ENCODE peak calls at places on chromosomes 7 and 10, in eight cellular contexts. R is HCT116, Q is ovary, K is fibroblast of villous mesenchyme, B is AG04449, O is suprapubic skin, H is heart right ventricle, J is psoas muscle. U is an unnamed sample.
A peak's percentile ranks its signal among the peaks of the same experiment; 100 is the strongest.

GRCh38 chr7:120308171-120308570 is 35.2 kb downstream of the KCND2 start:
- DNase-seq in J (no peak), B (no peak), K (peak; percentile 5), O (no peak), H (no peak), R (no peak), Q (no peak), U (no peak)

GRCh38 chr10:31522820-31523219 is 203.8 kb downstream of the ZEB1 start:
- DNase-seq in B (no peak), J (no peak), H (no peak), Q (no peak), O (no peak), R (no peak), K (no peak), U (no peak)

GRCh38 chr7:1349351-1349761 is 109.9 kb downstream of the MICALL2 start:
- DNase-seq in Q (no peak), B (no peak), H (no peak), O (no peak), R (no peak), K (no peak), J (no peak), U (no peak)

GRCh38 chr10:52334595-52334994 is 20.5 kb downstream of the DKK1 start:
- DNase-seq in J (no peak), Q (no peak), O (no peak), B (no peak), H (no peak), K (peak; percentile 30), R (no peak), U (no peak)

GRCh38 chr10:13162013-13162364 is 631 bp downstream of the MCM10 start:
- DNase-seq in O (no peak), Q (no peak), B (no peak), J (no peak), R (no peak), K (no peak), H (no peak), U (no peak)

GRCh38 chr7:143376396-143376795 is 4.7 kb upstream of the ZYX start:
- DNase-seq in O (no peak), K (no peak), Q (no peak), R (no peak), H (no peak), B (no peak), J (no peak), U (no peak)

GRCh38 chr10:86599729-86600128 is 54.6 kb upstream of the OPN4 start:
- DNase-seq in J (no peak), K (no peak), O (no peak), B (no peak), R (no peak), H (no peak), Q (no peak), U (no peak)

GRCh38 chr7:145184956-145185355 is 349.1 kb upstream of the TPK1 start:
- DNase-seq in K (no peak), R (no peak), Q (no peak), B (no peak), J (no peak), H (no peak), O (no peak), U (no peak)

GRCh38 chr10:133357293-133358151 is at the start of gene FUOM:
- DNase-seq in O (no peak), J (peak; percentile 68), Q (peak; percentile 60), R (peak; percentile 7), B (no peak), H (peak; percentile 64), K (peak; percentile 56), U (no peak)

GRCh38 chr10:66307826-66308225 is 618.0 kb upstream of the LRRTM3 start:
- DNase-seq in O (no peak), Q (no peak), H (no peak), R (no peak), B (no peak), J (no peak), K (no peak), U (no peak)

GRCh38 chr7:17325364-17325763 is 26.9 kb downstream of the AHR start:
- DNase-seq in R (no peak), B (no peak), J (no peak), H (no peak), K (no peak), O (no peak), Q (no peak), U (no peak)

GRCh38 chr10:8356283-8356682 is 301.8 kb downstream of the GATA3 start:
- DNase-seq in J (no peak), K (no peak), H (no peak), B (no peak), O (no peak), Q (no peak), R (no peak), U (no peak)

DNA sequence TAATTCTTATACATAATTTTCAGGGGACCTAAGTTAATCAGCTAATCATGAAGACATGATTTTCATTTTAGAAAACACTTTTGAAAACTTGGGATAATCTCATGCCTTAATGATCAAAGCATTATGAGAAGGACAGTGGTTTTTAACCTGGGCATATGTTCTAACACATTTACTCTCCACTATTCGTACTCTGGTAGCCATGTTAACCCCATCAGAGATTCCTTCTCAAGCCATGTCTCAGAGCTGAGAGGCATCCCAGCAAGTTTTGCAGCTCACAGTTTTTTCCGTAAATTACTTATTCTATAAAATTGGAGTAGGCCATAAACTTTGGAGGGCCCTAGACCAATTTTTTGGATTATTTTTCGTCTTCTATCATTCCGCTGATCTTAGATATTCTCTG is 15.7 kb downstream of the AKR1C1 start:
- DNase-seq in O (no peak), H (no peak), Q (no peak), K (no peak), B (no peak), R (no peak), J (no peak), U (no peak)
- TF ChIP-seq CTCF in O (no peak), H (no peak), Q (no peak), K (no peak), B (no peak), R (no peak), J (no peak), U (no peak)

GRCh38 chr7:44105832-44106231 is 1.7 kb downstream of the AEBP1 start:
- DNase-seq in K (no peak), B (no peak), O (no peak), H (no peak), Q (no peak), J (no peak), R (no peak), U (no peak)
- H3K4me3 ChIP-seq in K (peak overlapping the region; percentile 87), B (peak overlapping the region; percentile 75), O (peak overlapping the region; percentile 51), H (peak overlapping the region; percentile 58), Q (peak overlapping the region; percentile 71), J (peak overlapping the region; percentile 59), R (no peak overlapping the region), U (no peak overlapping the region)

GRCh38 chr7:150965273-150965830 is 12.8 kb downstream of the KCNH2 start:
- DNase-seq in R (no peak), Q (no peak), O (no peak), B (no peak), J (no peak), H (no peak), K (no peak), U (no peak)

GRCh38 chr7:150967332-150967731 is 10.8 kb downstream of the KCNH2 start:
- DNase-seq in J (no peak), K (no peak), H (no peak), R (no peak), B (no peak), O (no peak), Q (no peak), U (no peak)

GRCh38 chr7:150964593-150965111 is 13.5 kb downstream of the KCNH2 start:
- DNase-seq in K (no peak), B (no peak), R (no peak), J (peak; percentile 40), H (peak; percentile 88), Q (no peak), O (no peak), U (no peak)

GRCh38 chr7:150968056-150968455 is 10.1 kb downstream of the KCNH2 start:
- DNase-seq in H (peak; percentile 59), B (no peak), Q (no peak), O (no peak), K (no peak), J (no peak), R (no peak), U (no peak)

DNA sequence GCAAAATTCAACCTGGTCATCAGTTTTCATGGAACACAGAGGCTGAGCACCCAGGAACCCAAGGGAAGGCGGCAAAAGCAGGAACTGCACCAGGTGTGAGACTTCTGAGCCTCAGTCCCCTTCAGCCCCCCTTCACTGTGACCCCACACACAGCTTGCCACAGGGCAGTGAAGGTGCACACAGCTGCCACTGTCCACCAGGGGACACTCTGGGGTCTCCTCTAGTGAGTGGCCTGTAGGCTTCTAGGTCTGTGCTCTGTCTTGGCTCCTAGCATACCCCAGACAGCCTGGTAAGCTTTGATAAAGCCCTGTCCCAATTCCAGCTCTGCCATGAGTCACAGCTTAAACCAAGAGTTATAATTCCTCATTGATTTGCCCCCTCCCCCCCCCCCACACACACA is 12.1 kb downstream of the KCNH2 start:
- DNase-seq in B (no peak), R (no peak), J (no peak), Q (no peak), H (peak; percentile 57), K (no peak), O (no peak), U (no peak)
- TF ChIP-seq CTCF in B (peak; percentile 13), R (peak; percentile 52), J (no peak), Q (no peak), H (peak; percentile 8), K (peak; percentile 37), O (no peak), U (no peak)

GRCh38 chr10:108849688-108850087 is 1073.6 kb downstream of the XPNPEP1 start:
- DNase-seq in Q (no peak), H (no peak), J (no peak), O (no peak), R (no peak), B (no peak), K (no peak), U (no peak)
- H3K4me3 ChIP-seq in Q (no peak overlapping the region), H (no peak overlapping the region), J (no peak overlapping the region), O (no peak overlapping the region), R (no peak overlapping the region), B (no peak overlapping the region), K (no peak overlapping the region), U (no peak overlapping the region)

GRCh38 chr10:119608316-119609155 is 11.8 kb upstream of the TIAL1 start:
- DNase-seq in O (no peak), H (peak; percentile 39), J (peak; percentile 43), Q (peak; percentile 33), R (peak; percentile 54), B (no peak), K (peak; percentile 36), U (peak; percentile 81)
- TF ChIP-seq CTCF in O (peak; percentile 41), H (peak; percentile 37), J (peak; percentile 77), Q (no peak), R (peak; percentile 92), B (peak; percentile 59), K (peak; percentile 72), U (no peak)